ENCODE peak calls at places on chromosomes 11 and 22, in eight cellular contexts. H is cardiac fibroblast, E is AG04450, J is cardiac muscle cell, O is psoas muscle, L is osteoblast, S is GM13976, K is HFF-Myc. G is an unnamed sample.

GRCh38 chr11:986270-986951 is 50.1 kb downstream of the MUC6 start:
- DNase-seq in L (no peak), E (no peak), J (no peak), K (no peak), O (no peak), S (no peak), H (no peak), G (no peak)

GRCh38 chr22:44332946-44333345 is 20.2 kb upstream of the SHISAL1 start:
- DNase-seq in K (no peak), H (no peak), E (no peak), O (no peak), L (no peak), S (no peak), J (no peak), G (no peak)

GRCh38 chr11:74806267-74806666 is 57.6 kb downstream of the RNF169 start:
- DNase-seq in H (no peak), K (no peak), L (no peak), O (no peak), J (no peak), S (no peak), E (no peak), G (no peak)

GRCh38 chr11:117191680-117192400 is 7.3 kb upstream of the TAGLN start:
- DNase-seq in K (no peak), L (peak; percentile 53), E (no peak), S (no peak), O (peak; percentile 28), J (no peak), H (no peak), G (no peak)

GRCh38 chr11:68449951-68450350 is 10.6 kb upstream of the PPP6R3 start:
- DNase-seq in S (no peak), K (no peak), L (peak; percentile 62), O (no peak), E (no peak), J (no peak), H (no peak), G (no peak)

GRCh38 chr11:35554491-35555237 is 29.2 kb upstream of the PAMR1 start:
- DNase-seq in K (no peak), L (no peak), J (peak; percentile 34), E (no peak), O (no peak), H (peak; percentile 39), S (no peak), G (no peak)

GRCh38 chr11:98568011-98568410 is 452.7 kb upstream of the CNTN5 start:
- DNase-seq in E (no peak), O (no peak), L (no peak), H (peak; percentile 39), K (no peak), J (peak; percentile 27), S (no peak), G (no peak)

GRCh38 chr11:72955466-72955865 is 141.3 kb downstream of the ATG16L2 start:
- DNase-seq in H (no peak), E (no peak), J (no peak), L (no peak), K (no peak), O (no peak), S (no peak), G (no peak)

GRCh38 chr11:97751405-97751804 is 1269.3 kb upstream of the CNTN5 start:
- DNase-seq in O (no peak), H (no peak), S (no peak), J (no peak), E (no peak), K (no peak), L (no peak), G (no peak)

GRCh38 chr22:36362077-36362476 is 25.7 kb downstream of the MYH9 start:
- DNase-seq in O (no peak), E (no peak), K (no peak), J (no peak), H (no peak), S (no peak), L (peak; percentile 62), G (no peak)

GRCh38 chr11:28464252-28464867 is 356.2 kb downstream of the METTL15 start:
- DNase-seq in H (peak; percentile 41), K (peak; percentile 5), E (peak; percentile 67), S (no peak), J (peak; percentile 58), O (no peak), L (no peak), G (no peak)

GRCh38 chr11:77232242-77232641 is 69.2 kb downstream of the GDPD4 start:
- DNase-seq in L (no peak), E (no peak), H (no peak), J (no peak), K (no peak), S (no peak), O (no peak), G (no peak)

GRCh38 chr22:49514656-49515055 is 313.0 kb downstream of the BRD1 start:
- DNase-seq in J (no peak), O (no peak), L (no peak), E (no peak), S (no peak), H (no peak), K (no peak), G (no peak)

GRCh38 chr11:4484310-4484709 is 1.9 kb downstream of the OR52K1 start:
- DNase-seq in L (no peak), S (no peak), E (no peak), J (no peak), H (no peak), K (no peak), O (no peak), G (no peak)

GRCh38 chr11:10617551-10617950 is 49.1 kb upstream of the LYVE1 start:
- DNase-seq in O (no peak), E (no peak), L (no peak), K (no peak), H (no peak), J (no peak), S (no peak), G (no peak)

GRCh38 chr11:64499261-64500004 is 91.6 kb upstream of the SLC22A12 start:
- DNase-seq in O (no peak), H (no peak), L (no peak), J (no peak), S (no peak), K (no peak), E (no peak), G (no peak)

GRCh38 chr11:8307601-8308000 is 43.9 kb upstream of the LMO1 start:
- DNase-seq in H (no peak), O (no peak), S (no peak), J (no peak), L (no peak), E (no peak), K (no peak), G (no peak)

GRCh38 chr22:50313600-50313999 is 6.2 kb upstream of the PLXNB2 start:
- DNase-seq in K (no peak), J (no peak), O (no peak), L (peak; percentile 62), S (no peak), E (no peak), H (no peak), G (no peak)

GRCh38 chr11:127006311-127006710 is 5.7 kb upstream of the KIRREL3 start:
- DNase-seq in K (no peak), H (peak; percentile 13), O (no peak), E (no peak), S (no peak), J (no peak), L (peak; percentile 47), G (no peak)

GRCh38 chr11:127000991-127001390 is 421 bp upstream of the KIRREL3 start:
- DNase-seq in J (no peak), H (no peak), L (peak; percentile 71), O (no peak), K (no peak), E (no peak), S (no peak), G (no peak)

GRCh38 chr11:127002669-127003259 is 2.2 kb upstream of the KIRREL3 start:
- DNase-seq in L (peak; percentile 68), E (no peak), H (no peak), O (no peak), J (no peak), S (no peak), K (no peak), G (no peak)

GRCh38 chr11:127000291-127000968 is at the start of gene KIRREL3:
- DNase-seq in J (peak; percentile 9), K (no peak), E (no peak), L (peak; percentile 86), H (no peak), O (no peak), S (no peak), G (no peak)

DNA sequence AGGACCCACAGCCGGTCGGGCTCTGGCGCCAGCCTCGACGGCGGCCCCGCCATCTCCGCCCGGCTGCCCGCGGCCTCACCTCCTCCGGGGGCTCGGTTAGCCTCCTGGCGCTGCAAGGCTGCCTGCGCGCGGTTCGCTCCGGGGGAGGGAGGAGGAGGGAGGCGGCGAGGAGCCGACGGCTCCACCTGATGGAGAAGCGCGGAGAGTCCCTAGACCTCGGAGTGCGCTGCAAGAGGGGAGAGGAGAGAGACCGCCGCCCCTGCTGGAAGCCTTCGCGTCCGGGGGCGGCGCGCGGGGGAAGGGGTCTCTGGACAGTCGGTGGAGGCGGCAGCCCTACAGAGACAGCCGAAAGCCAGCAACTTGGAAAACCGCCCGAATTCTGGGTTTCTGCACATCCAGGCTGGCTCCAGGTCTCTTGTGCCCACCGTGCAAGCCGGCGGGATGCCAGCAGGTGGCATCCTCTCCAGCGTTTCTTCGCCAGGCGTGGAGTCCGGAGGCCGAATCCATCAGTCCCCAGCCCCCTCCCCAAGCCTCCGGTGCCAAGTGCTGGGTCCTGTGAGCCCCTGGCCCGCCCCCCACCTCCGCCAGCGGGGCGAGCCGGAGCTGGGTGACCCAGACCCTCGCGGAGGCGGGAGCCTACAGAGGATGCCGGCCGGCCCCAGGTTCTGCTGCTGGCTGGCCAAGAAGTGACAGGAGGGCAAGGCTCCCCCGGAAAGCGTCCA is 2.9 kb upstream of the KIRREL3 start:
- DNase-seq in L (peak; percentile 86), H (no peak), J (no peak), O (no peak), K (no peak), S (peak; percentile 51), E (no peak), G (no peak)
- TF ChIP-seq CTCF in L (peak; percentile 31), H (no peak), J (peak; percentile 22), O (no peak), K (peak; percentile 28), S (no peak), E (peak; percentile 49), G (peak; percentile 34)

GRCh38 chr11:26470992-26471391 is 101.1 kb downstream of the MUC15 start:
- DNase-seq in O (no peak), L (no peak), J (no peak), H (no peak), E (no peak), S (no peak), K (no peak), G (no peak)
- TF ChIP-seq CTCF in O (no peak), L (no peak), J (no peak), H (no peak), E (no peak), S (no peak), K (no peak), G (no peak)

DNA sequence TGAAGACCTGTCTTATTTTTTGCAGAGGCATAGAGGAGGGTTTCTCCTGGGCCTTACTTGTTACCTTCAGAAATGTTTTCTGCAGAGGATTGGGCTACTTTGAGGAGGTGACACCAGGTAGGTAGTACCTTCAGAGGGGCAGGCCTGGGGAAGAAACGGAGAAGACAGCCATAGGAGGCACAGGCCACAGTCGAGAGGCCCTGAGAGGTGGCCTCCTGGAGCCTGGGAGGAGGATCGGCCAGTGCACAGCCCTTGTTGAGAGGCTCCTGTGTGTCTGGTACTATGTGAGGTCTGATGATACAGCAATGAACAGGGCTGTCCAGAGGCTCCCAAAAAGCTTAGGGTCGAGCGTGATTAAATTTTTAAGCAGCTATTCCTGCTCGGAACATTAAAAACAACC is 11.5 kb downstream of the GTPBP1 start:
- DNase-seq in H (no peak), O (peak; percentile 7), K (no peak), L (no peak), S (no peak), J (no peak), E (no peak), G (no peak)
- TF ChIP-seq CTCF in H (no peak), O (no peak), K (no peak), L (no peak), S (no peak), J (no peak), E (no peak), G (no peak)

GRCh38 chr11:60871378-60872061 is 4.2 kb downstream of the ZP1 start:
- DNase-seq in H (peak; percentile 71), K (no peak), E (no peak), J (peak; percentile 74), L (peak; percentile 69), O (peak; percentile 60), S (no peak), G (no peak)
- TF ChIP-seq CTCF in H (peak; percentile 49), K (no peak), E (peak; percentile 30), J (peak; percentile 37), L (peak; percentile 37), O (no peak), S (no peak), G (peak; percentile 28)

G was measured in AG09309.